ENCODE peak calls at places on chromosomes 5 and 9, in five cellular contexts. One of them, this sample, is unnamed.

GRCh38 chr5:68137451-68138190 is 77.9 kb upstream of the PIK3R1 start:
- DNase-seq in H4: no peak
- DNase-seq in cardiac muscle cell: no peak
- DNase-seq in fibroblast of lung: peak; percentile 77
- DNase-seq in activated naive CD4-positive, alpha-beta T cell: no peak
- DNase-seq in this sample: no peak

GRCh38 chr5:148820778-148821395 is 5.5 kb upstream of the ADRB2 start:
- DNase-seq in activated naive CD4-positive, alpha-beta T cell: no peak
- DNase-seq in H4: peak; percentile 21
- DNase-seq in fibroblast of lung: peak; percentile 22
- DNase-seq in cardiac muscle cell: peak; percentile 40
- DNase-seq in this sample: peak; percentile 51

GRCh38 chr5:123180178-123180577 is 91.1 kb downstream of the PRDM6 start:
- DNase-seq in fibroblast of lung: peak; percentile 49
- DNase-seq in cardiac muscle cell: no peak
- DNase-seq in activated naive CD4-positive, alpha-beta T cell: no peak
- DNase-seq in H4: no peak
- DNase-seq in this sample: no peak

GRCh38 chr5:156594406-156594805 is 255.7 kb upstream of the PPP1R2B start:
- DNase-seq in fibroblast of lung: peak; percentile 12
- DNase-seq in activated naive CD4-positive, alpha-beta T cell: no peak
- DNase-seq in H4: no peak
- DNase-seq in cardiac muscle cell: no peak
- DNase-seq in this sample: no peak

GRCh38 chr9:84226126-84226525 is 114.4 kb downstream of the SLC28A3 start:
- DNase-seq in fibroblast of lung: no peak
- DNase-seq in H4: no peak
- DNase-seq in activated naive CD4-positive, alpha-beta T cell: no peak
- DNase-seq in cardiac muscle cell: peak; percentile 63
- DNase-seq in this sample: no peak

GRCh38 chr9:107784235-107784958 is 294.8 kb upstream of the KLF4 start:
- DNase-seq in cardiac muscle cell: peak; percentile 7
- DNase-seq in fibroblast of lung: peak; percentile 66
- DNase-seq in H4: peak; percentile 30
- DNase-seq in activated naive CD4-positive, alpha-beta T cell: no peak
- DNase-seq in this sample: peak; percentile 4

GRCh38 chr5:95317085-95317484 is 32.2 kb upstream of the MCTP1 start:
- DNase-seq in activated naive CD4-positive, alpha-beta T cell: no peak
- DNase-seq in H4: no peak
- DNase-seq in fibroblast of lung: no peak
- DNase-seq in cardiac muscle cell: no peak
- DNase-seq in this sample: no peak

GRCh38 chr5:138878437-138879235 is 3.5 kb upstream of the LRRTM2 start:
- DNase-seq in fibroblast of lung: no peak
- DNase-seq in cardiac muscle cell: no peak
- DNase-seq in activated naive CD4-positive, alpha-beta T cell: no peak
- DNase-seq in H4: no peak
- DNase-seq in this sample: no peak

GRCh38 chr9:104794070-104794469 is 30.1 kb downstream of the NIPSNAP3B start:
- DNase-seq in cardiac muscle cell: no peak
- DNase-seq in fibroblast of lung: no peak
- DNase-seq in activated naive CD4-positive, alpha-beta T cell: no peak
- DNase-seq in H4: no peak
- DNase-seq in this sample: no peak

GRCh38 chr5:132815454-132815853 is 2.4 kb downstream of the SOWAHA start:
- DNase-seq in fibroblast of lung: no peak
- DNase-seq in cardiac muscle cell: no peak
- DNase-seq in H4: no peak
- DNase-seq in activated naive CD4-positive, alpha-beta T cell: no peak
- DNase-seq in this sample: no peak

GRCh38 chr5:160197341-160198147 is 31.8 kb upstream of the FABP6 start:
- DNase-seq in cardiac muscle cell: peak; percentile 36
- DNase-seq in fibroblast of lung: peak; percentile 36
- DNase-seq in activated naive CD4-positive, alpha-beta T cell: no peak
- DNase-seq in H4: no peak
- DNase-seq in this sample: no peak

GRCh38 chr5:180105827-180106312 is 34.3 kb upstream of the RNF130 start:
- DNase-seq in activated naive CD4-positive, alpha-beta T cell: no peak
- DNase-seq in H4: no peak
- DNase-seq in cardiac muscle cell: no peak
- DNase-seq in fibroblast of lung: no peak
- DNase-seq in this sample: no peak

GRCh38 chr9:93601063-93601462 is 24.7 kb downstream of the PHF2 start:
- DNase-seq in activated naive CD4-positive, alpha-beta T cell: no peak
- DNase-seq in cardiac muscle cell: no peak
- DNase-seq in H4: no peak
- DNase-seq in fibroblast of lung: no peak
- DNase-seq in this sample: no peak

GRCh38 chr9:99400184-99400731 is 178.2 kb downstream of the SEC61B start:
- DNase-seq in fibroblast of lung: no peak
- DNase-seq in cardiac muscle cell: peak; percentile 9
- DNase-seq in H4: no peak
- DNase-seq in activated naive CD4-positive, alpha-beta T cell: no peak
- DNase-seq in this sample: no peak

GRCh38 chr5:73122875-73123810 is 2.8 kb downstream of the TMEM171 start:
- DNase-seq in activated naive CD4-positive, alpha-beta T cell: no peak
- DNase-seq in H4: no peak
- DNase-seq in fibroblast of lung: peak; percentile 42
- DNase-seq in cardiac muscle cell: no peak
- DNase-seq in this sample: no peak

GRCh38 chr5:151680944-151681427 is 5.7 kb downstream of the SPARC start:
- DNase-seq in activated naive CD4-positive, alpha-beta T cell: no peak
- DNase-seq in fibroblast of lung: peak; percentile 32
- DNase-seq in H4: no peak
- DNase-seq in cardiac muscle cell: peak; percentile 53
- DNase-seq in this sample: no peak

GRCh38 chr9:124780060-124780756 is 3.3 kb downstream of the OLFML2A start:
- DNase-seq in H4: no peak
- DNase-seq in activated naive CD4-positive, alpha-beta T cell: no peak
- DNase-seq in fibroblast of lung: no peak
- DNase-seq in cardiac muscle cell: no peak
- DNase-seq in this sample: no peak

GRCh38 chr9:77433675-77434445 is 214.3 kb downstream of the GNA14 start:
- DNase-seq in H4: peak; percentile 62
- DNase-seq in activated naive CD4-positive, alpha-beta T cell: no peak
- DNase-seq in cardiac muscle cell: peak; percentile 75
- DNase-seq in fibroblast of lung: peak; percentile 69
- DNase-seq in this sample: peak; percentile 68

GRCh38 chr9:127566351-127567001 is 45.6 kb upstream of the STXBP1 start:
- DNase-seq in H4: no peak
- DNase-seq in fibroblast of lung: no peak
- DNase-seq in activated naive CD4-positive, alpha-beta T cell: no peak
- DNase-seq in cardiac muscle cell: no peak
- DNase-seq in this sample: no peak

GRCh38 chr5:65334077-65334476 is 147.6 kb downstream of the ADAMTS6 start:
- DNase-seq in activated naive CD4-positive, alpha-beta T cell: no peak
- DNase-seq in cardiac muscle cell: peak; percentile 46
- DNase-seq in fibroblast of lung: peak; percentile 50
- DNase-seq in H4: no peak
- DNase-seq in this sample: no peak

GRCh38 chr5:39794511-39794910 is 369.7 kb upstream of the DAB2 start:
- DNase-seq in H4: no peak
- DNase-seq in cardiac muscle cell: no peak
- DNase-seq in activated naive CD4-positive, alpha-beta T cell: no peak
- DNase-seq in fibroblast of lung: peak; percentile 5
- DNase-seq in this sample: no peak

GRCh38 chr9:84988621-84989020 is 319.1 kb downstream of the NTRK2 start:
- DNase-seq in H4: no peak
- DNase-seq in cardiac muscle cell: no peak
- DNase-seq in fibroblast of lung: no peak
- DNase-seq in activated naive CD4-positive, alpha-beta T cell: no peak
- DNase-seq in this sample: no peak

GRCh38 chr9:128136816-128137793 is 9.6 kb upstream of the PTGES2 start:
- DNase-seq in cardiac muscle cell: no peak
- DNase-seq in fibroblast of lung: peak; percentile 94
- DNase-seq in activated naive CD4-positive, alpha-beta T cell: no peak
- DNase-seq in H4: no peak
- DNase-seq in this sample: no peak

GRCh38 chr5:79689541-79690466 is at the start of gene CMYA5:
- DNase-seq in H4: no peak
- DNase-seq in cardiac muscle cell: peak; percentile 68
- DNase-seq in fibroblast of lung: peak; percentile 28
- DNase-seq in activated naive CD4-positive, alpha-beta T cell: no peak
- DNase-seq in this sample: no peak

GRCh38 chr5:138179277-138179857 is 455 bp downstream of the KIF20A start:
- DNase-seq in H4: no peak
- DNase-seq in cardiac muscle cell: no peak
- DNase-seq in activated naive CD4-positive, alpha-beta T cell: no peak
- DNase-seq in fibroblast of lung: peak; percentile 4
- DNase-seq in this sample: peak; percentile 63

GRCh38 chr5:124742983-124743533 is 3.4 kb downstream of the ZNF608 start:
- DNase-seq in H4: peak; percentile 90
- DNase-seq in fibroblast of lung: peak; percentile 96
- DNase-seq in cardiac muscle cell: no peak
- DNase-seq in activated naive CD4-positive, alpha-beta T cell: no peak
- DNase-seq in this sample: peak; percentile 67

GRCh38 chr9:137312852-137313325 is 10.8 kb upstream of the NRARP start:
- DNase-seq in fibroblast of lung: no peak
- DNase-seq in activated naive CD4-positive, alpha-beta T cell: no peak
- DNase-seq in H4: no peak
- DNase-seq in cardiac muscle cell: no peak
- DNase-seq in this sample: no peak

GRCh38 chr5:116135344-116135743 is 50.5 kb downstream of the COMMD10 start:
- DNase-seq in H4: no peak
- DNase-seq in fibroblast of lung: no peak
- DNase-seq in cardiac muscle cell: no peak
- DNase-seq in activated naive CD4-positive, alpha-beta T cell: no peak
- DNase-seq in this sample: peak; percentile 31

GRCh38 chr9:2469681-2470141 is 151.9 kb upstream of the VLDLR start:
- DNase-seq in fibroblast of lung: peak; percentile 20
- DNase-seq in activated naive CD4-positive, alpha-beta T cell: no peak
- DNase-seq in H4: peak; percentile 28
- DNase-seq in cardiac muscle cell: peak; percentile 44
- DNase-seq in this sample: peak; percentile 71

GRCh38 chr5:6158974-6159863 is 219.1 kb downstream of the MED10 start:
- DNase-seq in cardiac muscle cell: no peak
- DNase-seq in H4: no peak
- DNase-seq in fibroblast of lung: peak; percentile 68
- DNase-seq in activated naive CD4-positive, alpha-beta T cell: no peak
- DNase-seq in this sample: no peak

GRCh38 chr9:92807757-92808725 is 43.4 kb upstream of the BICD2 start:
- DNase-seq in cardiac muscle cell: peak; percentile 1
- DNase-seq in H4: no peak
- DNase-seq in fibroblast of lung: no peak
- DNase-seq in activated naive CD4-positive, alpha-beta T cell: no peak
- DNase-seq in this sample: no peak

GRCh38 chr9:131999692-132000551 is 79.7 kb downstream of the MED27 start:
- DNase-seq in cardiac muscle cell: no peak
- DNase-seq in fibroblast of lung: peak; percentile 93
- DNase-seq in activated naive CD4-positive, alpha-beta T cell: no peak
- DNase-seq in H4: peak; percentile 78
- DNase-seq in this sample: no peak

GRCh38 chr9:127449332-127449966 is 1.8 kb downstream of the RPL12 start:
- DNase-seq in fibroblast of lung: no peak
- DNase-seq in cardiac muscle cell: peak; percentile 31
- DNase-seq in H4: no peak
- DNase-seq in activated naive CD4-positive, alpha-beta T cell: no peak
- DNase-seq in this sample: no peak

GRCh38 chr5:19322716-19323485 is 665.1 kb downstream of the CDH18 start:
- DNase-seq in activated naive CD4-positive, alpha-beta T cell: no peak
- DNase-seq in H4: peak; percentile 77
- DNase-seq in fibroblast of lung: peak; percentile 74
- DNase-seq in cardiac muscle cell: no peak
- DNase-seq in this sample: no peak

GRCh38 chr5:35236770-35237169 is 6.5 kb upstream of the PRLR start:
- DNase-seq in activated naive CD4-positive, alpha-beta T cell: no peak
- DNase-seq in cardiac muscle cell: no peak
- DNase-seq in fibroblast of lung: no peak
- DNase-seq in H4: no peak
- DNase-seq in this sample: no peak

GRCh38 chr9:110875275-110875674 is 163.0 kb downstream of the LPAR1 start:
- DNase-seq in cardiac muscle cell: peak; percentile 8
- DNase-seq in H4: no peak
- DNase-seq in fibroblast of lung: no peak
- DNase-seq in activated naive CD4-positive, alpha-beta T cell: no peak
- DNase-seq in this sample: peak; percentile 26

GRCh38 chr9:128412120-128412790 is 8.4 kb upstream of the CERCAM start:
- DNase-seq in H4: no peak
- DNase-seq in cardiac muscle cell: peak; percentile 80
- DNase-seq in activated naive CD4-positive, alpha-beta T cell: peak; percentile 16
- DNase-seq in fibroblast of lung: peak; percentile 16
- DNase-seq in this sample: peak; percentile 87

GRCh38 chr9:133141833-133142594 is 21.0 kb upstream of the RALGDS start:
- DNase-seq in activated naive CD4-positive, alpha-beta T cell: no peak
- DNase-seq in H4: no peak
- DNase-seq in fibroblast of lung: no peak
- DNase-seq in cardiac muscle cell: no peak
- DNase-seq in this sample: no peak

GRCh38 chr5:68803881-68804319 is 289.9 kb upstream of the SLC30A5 start:
- DNase-seq in cardiac muscle cell: no peak
- DNase-seq in fibroblast of lung: no peak
- DNase-seq in activated naive CD4-positive, alpha-beta T cell: no peak
- DNase-seq in H4: no peak
- DNase-seq in this sample: no peak